ENCODE peak calls at places on chromosomes 3 and 15, in six cellular contexts. S, I, M, E, Z and J are unnamed samples.
A peak's percentile ranks its signal among the peaks of the same experiment; 100 is the strongest.

GRCh38 chr3:111032677-111033076 is 38.9 kb upstream of the NECTIN3 start:
- DNase-seq in S (no peak), I (no peak), M (no peak), E (no peak), Z (no peak), J (no peak)

GRCh38 chr3:144585953-144586352 is 614.3 kb downstream of the DIPK2A start:
- DNase-seq in S (no peak), I (no peak), M (no peak), E (no peak), Z (no peak), J (no peak)

GRCh38 chr3:82080792-82081191 is 319.3 kb upstream of the GBE1 start:
- DNase-seq in S (no peak), I (no peak), M (no peak), E (no peak), Z (no peak), J (peak; percentile 20)

GRCh38 chr3:24748472-24748871 is 253.8 kb upstream of the THRB start:
- DNase-seq in S (no peak), I (no peak), M (no peak), E (no peak), Z (no peak), J (no peak)

GRCh38 chr15:85746641-85747040 is 48.1 kb downstream of the KLHL25 start:
- DNase-seq in S (no peak), I (no peak), M (peak; percentile 73), E (no peak), Z (no peak), J (no peak)

GRCh38 chr3:143252931-143253330 is 133.4 kb downstream of the CHST2 start:
- DNase-seq in S (no peak), I (no peak), M (no peak), E (no peak), Z (peak; percentile 8), J (no peak)

GRCh38 chr3:119810018-119810435 is 28.1 kb downstream of the NR1I2 start:
- DNase-seq in S (peak; percentile 31), I (peak; percentile 22), M (peak; percentile 81), E (no peak), Z (peak; percentile 31), J (peak; percentile 26)

GRCh38 chr3:156594229-156594683 is 39.3 kb upstream of the SSR3 start:
- DNase-seq in S (no peak), I (no peak), M (no peak), E (no peak), Z (no peak), J (no peak)

GRCh38 chr3:57783186-57784088 is 27.3 kb downstream of the SLMAP start:
- DNase-seq in S (no peak), I (no peak), M (no peak), E (no peak), Z (peak; percentile 19), J (no peak)

GRCh38 chr3:138256022-138256421 is 68.9 kb downstream of the ARMC8 start:
- DNase-seq in S (no peak), I (no peak), M (no peak), E (no peak), Z (no peak), J (no peak)

GRCh38 chr3:55489804-55490132 is 2.7 kb upstream of the WNT5A start:
- DNase-seq in S (no peak), I (no peak), M (no peak), E (peak; percentile 44), Z (no peak), J (peak; percentile 39)

GRCh38 chr15:60649845-60650548 is 171.1 kb upstream of the ICE2 start:
- DNase-seq in S (no peak), I (no peak), M (no peak), E (no peak), Z (peak; percentile 30), J (peak; percentile 20)

GRCh38 chr3:156474560-156475389 is 80.1 kb downstream of the SSR3 start:
- DNase-seq in S (no peak), I (no peak), M (no peak), E (no peak), Z (no peak), J (peak; percentile 14)

GRCh38 chr3:129121016-129121791 is 400 bp downstream of the RAB43 start:
- DNase-seq in S (peak; percentile 42), I (no peak), M (no peak), E (peak; percentile 29), Z (peak; percentile 19), J (peak; percentile 37)

GRCh38 chr3:126125781-126126251 is 41.9 kb upstream of the SLC41A3 start:
- DNase-seq in S (no peak), I (no peak), M (peak; percentile 61), E (peak; percentile 5), Z (no peak), J (no peak)

GRCh38 chr3:113791381-113791780 is 44.5 kb downstream of the ATP6V1A start:
- DNase-seq in S (no peak), I (no peak), M (no peak), E (no peak), Z (no peak), J (peak; percentile 33)

GRCh38 chr3:193869221-193870201 is 266.4 kb upstream of the HES1 start:
- DNase-seq in S (peak; percentile 81), I (peak; percentile 40), M (no peak), E (no peak), Z (peak; percentile 70), J (peak; percentile 95)

GRCh38 chr3:134879991-134880390 is 84.9 kb downstream of the EPHB1 start:
- DNase-seq in S (no peak), I (no peak), M (peak; percentile 21), E (no peak), Z (no peak), J (no peak)

GRCh38 chr15:26365077-26365476 is 407.8 kb downstream of the GABRB3 start:
- DNase-seq in S (no peak), I (no peak), M (no peak), E (no peak), Z (no peak), J (no peak)

GRCh38 chr15:40957041-40957555 is 3.8 kb downstream of the CHAC1 start:
- DNase-seq in S (no peak), I (no peak), M (no peak), E (no peak), Z (no peak), J (no peak)

GRCh38 chr3:192482809-192483208 is 244.5 kb downstream of the FGF12 start:
- DNase-seq in S (peak; percentile 37), I (no peak), M (no peak), E (no peak), Z (peak; percentile 29), J (peak; percentile 30)

GRCh38 chr15:27250223-27250622 is 279.2 kb downstream of the GABRG3 start:
- DNase-seq in S (no peak), I (no peak), M (no peak), E (no peak), Z (no peak), J (no peak)

GRCh38 chr15:98421419-98422085 is 226.8 kb upstream of the IGF1R start:
- DNase-seq in S (peak; percentile 39), I (no peak), M (peak; percentile 93), E (peak; percentile 59), Z (peak; percentile 25), J (peak; percentile 24)

GRCh38 chr3:184015381-184016019 is 2.2 kb downstream of the ABCC5 start:
- DNase-seq in S (no peak), I (no peak), M (no peak), E (no peak), Z (peak; percentile 4), J (no peak)

GRCh38 chr3:45904931-45905330 is 18.6 kb downstream of the CCR9 start:
- DNase-seq in S (no peak), I (no peak), M (peak; percentile 40), E (no peak), Z (no peak), J (no peak)

GRCh38 chr15:77059761-77060345 is 11.1 kb downstream of the TSPAN3 start:
- DNase-seq in S (peak; percentile 43), I (no peak), M (no peak), E (no peak), Z (no peak), J (no peak)

GRCh38 chr3:70180664-70181063 is 131.8 kb downstream of the MDFIC2 start:
- DNase-seq in S (no peak), I (no peak), M (no peak), E (no peak), Z (no peak), J (no peak)

GRCh38 chr3:12947504-12948369 is 106.4 kb upstream of the RPL32 start:
- DNase-seq in S (peak; percentile 77), I (no peak), M (peak; percentile 91), E (peak; percentile 76), Z (peak; percentile 64), J (peak; percentile 68)

GRCh38 chr3:136171097-136171542 is 25.0 kb downstream of the MSL2 start:
- DNase-seq in S (no peak), I (no peak), M (no peak), E (no peak), Z (no peak), J (no peak)

GRCh38 chr3:8765528-8765927 is 3.9 kb downstream of the OXTR start:
- DNase-seq in S (no peak), I (no peak), M (no peak), E (no peak), Z (no peak), J (no peak)

GRCh38 chr15:66802087-66803001 is 100.3 kb downstream of the SMAD6 start:
- DNase-seq in S (peak; percentile 39), I (peak; percentile 29), M (no peak), E (no peak), Z (peak; percentile 46), J (peak; percentile 77)

GRCh38 chr15:88447206-88447605 is 20.0 kb downstream of the MRPL46 start:
- DNase-seq in S (no peak), I (no peak), M (peak; percentile 70), E (no peak), Z (no peak), J (no peak)
- TF ChIP-seq CTCF in S (no peak), I (no peak), M (no peak), E (no peak), Z (no peak), J (no peak)

GRCh38 chr15:100849021-100849831 is 30.4 kb upstream of the ALDH1A3 start:
- DNase-seq in S (peak; percentile 14), I (no peak), M (peak; percentile 83), E (peak; percentile 66), Z (peak; percentile 63), J (peak; percentile 40)
- H3K4me3 ChIP-seq in S (peak overlapping the region; percentile 55), I (peak overlapping the region; percentile 56), M (peak overlapping the region; percentile 4), E (peak overlapping the region; percentile 34), Z (peak overlapping the region; percentile 69), J (peak overlapping the region; percentile 55)

GRCh38 chr3:73433681-73434080 is 191.1 kb downstream of the PDZRN3 start:
- DNase-seq in S (no peak), I (no peak), M (no peak), E (no peak), Z (no peak), J (no peak)

GRCh38 chr3:73432723-73433032 is 192.1 kb downstream of the PDZRN3 start:
- DNase-seq in S (no peak), I (no peak), M (no peak), E (no peak), Z (no peak), J (no peak)

GRCh38 chr3:73431136-73431933 is 193.4 kb downstream of the PDZRN3 start:
- DNase-seq in S (no peak), I (no peak), M (no peak), E (no peak), Z (no peak), J (no peak)

GRCh38 chr3:73433079-73433478 is 191.7 kb downstream of the PDZRN3 start:
- DNase-seq in S (no peak), I (no peak), M (no peak), E (no peak), Z (no peak), J (no peak)

GRCh38 chr3:73432021-73432722 is 192.6 kb downstream of the PDZRN3 start:
- DNase-seq in S (peak; percentile 64), I (no peak), M (no peak), E (no peak), Z (peak; percentile 63), J (peak; percentile 48)
- TF ChIP-seq CTCF in S (peak; percentile 66), I (peak; percentile 67), M (no peak), E (peak; percentile 61), Z (peak; percentile 70), J (peak; percentile 72)

GRCh38 chr3:152058906-152059305 is 185.5 kb downstream of the SUCNR1 start:
- DNase-seq in S (no peak), I (no peak), M (no peak), E (no peak), Z (no peak), J (peak; percentile 31)
- H3K4me3 ChIP-seq in S (no peak overlapping the region), I (no peak overlapping the region), M (no peak overlapping the region), E (no peak overlapping the region), Z (no peak overlapping the region), J (no peak overlapping the region)